ENCODE peak calls at places on chromosomes 16 and 17, in six cellular contexts. Y, F, K, Q, B and P are unnamed samples.

GRCh38 chr17:65925606-65926307 is 266.2 kb downstream of the CEP112 start:
- DNase-seq in Y (peak; percentile 10), F (no peak), K (no peak), Q (no peak), B (no peak), P (peak; percentile 53)

GRCh38 chr16:87809150-87809902 is 43.5 kb upstream of the KLHDC4 start:
- DNase-seq in Y (peak; percentile 53), F (no peak), K (no peak), Q (no peak), B (no peak), P (no peak)

GRCh38 chr16:25854141-25854540 is 162.4 kb downstream of the HS3ST4 start:
- DNase-seq in Y (no peak), F (no peak), K (no peak), Q (no peak), B (no peak), P (no peak)

GRCh38 chr16:85168732-85169256 is 56.5 kb upstream of the CIBAR2 start:
- DNase-seq in Y (peak; percentile 52), F (peak; percentile 76), K (no peak), Q (no peak), B (no peak), P (no peak)

GRCh38 chr17:1180958-1181768 is 1.4 kb upstream of the ABR start:
- DNase-seq in Y (no peak), F (peak; percentile 75), K (no peak), Q (no peak), B (no peak), P (no peak)

GRCh38 chr17:77821114-77821513 is 137.4 kb upstream of the TNRC6C start:
- DNase-seq in Y (no peak), F (peak; percentile 58), K (no peak), Q (no peak), B (no peak), P (no peak)

GRCh38 chr16:76518791-76519190 is 241.6 kb downstream of the CNTNAP4 start:
- DNase-seq in Y (no peak), F (peak; percentile 51), K (no peak), Q (no peak), B (no peak), P (no peak)

GRCh38 chr16:83733301-83733700 is 74.5 kb upstream of the HSBP1 start:
- DNase-seq in Y (peak; percentile 68), F (no peak), K (no peak), Q (no peak), B (no peak), P (no peak)

GRCh38 chr16:71873199-71873598 is 10.8 kb downstream of the ZNF821 start:
- DNase-seq in Y (no peak), F (no peak), K (no peak), Q (no peak), B (no peak), P (no peak)

GRCh38 chr17:18262641-18263040 is 2.2 kb downstream of the MIEF2 start:
- DNase-seq in Y (no peak), F (no peak), K (no peak), Q (no peak), B (no peak), P (no peak)

GRCh38 chr16:83532634-83533033 is 275.1 kb upstream of the HSBP1 start:
- DNase-seq in Y (no peak), F (no peak), K (no peak), Q (no peak), B (no peak), P (no peak)

GRCh38 chr17:28394717-28395116 is 11.3 kb downstream of the SLC46A1 start:
- DNase-seq in Y (peak; percentile 64), F (no peak), K (no peak), Q (no peak), B (no peak), P (no peak)

GRCh38 chr17:76826290-76827138 is 41.7 kb upstream of the MGAT5B start:
- DNase-seq in Y (no peak), F (no peak), K (no peak), Q (no peak), B (no peak), P (no peak)

GRCh38 chr17:46270032-46270431 is 24.9 kb upstream of the LRRC37A start:
- DNase-seq in Y (no peak), F (no peak), K (peak; percentile 21), Q (no peak), B (no peak), P (no peak)

GRCh38 chr17:56801506-56802178 is 32.1 kb downstream of the C17orf67 start:
- DNase-seq in Y (no peak), F (no peak), K (no peak), Q (no peak), B (no peak), P (no peak)

GRCh38 chr16:26161461-26162180 is 469.9 kb downstream of the HS3ST4 start:
- DNase-seq in Y (no peak), F (no peak), K (no peak), Q (no peak), B (no peak), P (no peak)

GRCh38 chr17:1398900-1399299 is 1.1 kb downstream of the YWHAE start:
- DNase-seq in Y (peak; percentile 40), F (no peak), K (no peak), Q (no peak), B (peak; percentile 20), P (no peak)

GRCh38 chr16:88289549-88290344 is 93.0 kb upstream of the ZNF469 start:
- DNase-seq in Y (no peak), F (no peak), K (no peak), Q (no peak), B (no peak), P (no peak)

GRCh38 chr17:50133028-50133768 is 3.2 kb upstream of the SAMD14 start:
- DNase-seq in Y (peak; percentile 55), F (peak; percentile 53), K (no peak), Q (peak; percentile 45), B (no peak), P (no peak)

GRCh38 chr16:67240506-67240905 is 6.8 kb downstream of the FHOD1 start:
- DNase-seq in Y (peak; percentile 48), F (no peak), K (peak; percentile 89), Q (no peak), B (no peak), P (peak; percentile 22)

GRCh38 chr16:54431041-54431996 is 144.7 kb upstream of the IRX3 start:
- DNase-seq in Y (no peak), F (no peak), K (no peak), Q (no peak), B (no peak), P (no peak)

GRCh38 chr17:606501-607243 is 108.0 kb downstream of the VPS53 start:
- DNase-seq in Y (peak; percentile 46), F (no peak), K (no peak), Q (no peak), B (no peak), P (no peak)

GRCh38 chr17:79838541-79839274 is 532 bp downstream of the CBX4 start:
- DNase-seq in Y (peak; percentile 52), F (peak; percentile 90), K (no peak), Q (no peak), B (peak; percentile 54), P (peak; percentile 50)

GRCh38 chr17:21512307-21513011 is 136.3 kb downstream of the KCNJ12 start:
- DNase-seq in Y (no peak), F (no peak), K (no peak), Q (no peak), B (no peak), P (no peak)

GRCh38 chr17:21510686-21511367 is 134.7 kb downstream of the KCNJ12 start:
- DNase-seq in Y (no peak), F (no peak), K (no peak), Q (no peak), B (no peak), P (no peak)

GRCh38 chr17:21511368-21512195 is 135.4 kb downstream of the KCNJ12 start:
- DNase-seq in Y (peak; percentile 75), F (peak; percentile 95), K (peak; percentile 78), Q (peak; percentile 21), B (peak; percentile 69), P (peak; percentile 69)

DNA sequence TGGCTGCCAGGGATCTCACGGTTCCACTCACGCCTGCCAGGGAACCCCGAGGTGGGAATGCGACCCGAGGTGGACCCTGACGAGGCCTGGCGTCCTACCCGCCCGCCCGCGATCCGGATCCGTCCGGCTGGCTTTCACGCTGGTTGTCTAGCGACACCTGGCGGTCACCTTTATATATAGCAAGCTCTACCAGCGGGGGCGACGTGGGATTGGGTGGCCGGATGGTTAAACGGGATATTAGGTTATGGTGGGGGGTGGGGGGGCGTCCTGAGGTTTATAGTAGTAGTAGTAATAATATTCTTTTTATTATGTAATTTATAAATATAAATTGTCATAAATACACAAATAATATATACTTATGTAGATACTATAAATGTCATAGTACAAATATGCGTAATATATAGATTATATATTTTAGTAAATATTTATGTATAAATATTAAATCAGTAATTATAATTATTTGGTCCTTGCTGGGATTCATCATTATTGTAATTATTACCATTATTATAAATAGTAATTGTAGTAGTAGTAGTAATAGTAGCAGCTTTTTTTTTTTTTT is 136.9 kb downstream of the KCNJ12 start:
- DNase-seq in Y (peak; percentile 64), F (peak; percentile 88), K (peak; percentile 82), Q (no peak), B (peak; percentile 62), P (peak; percentile 50)
- H3K4me3 ChIP-seq in Y (peak overlapping the region; percentile 15), F (no peak overlapping the region), K (no peak overlapping the region), Q (peak overlapping the region; percentile 22), B (no peak overlapping the region), P (peak overlapping the region; percentile 12)

DNA sequence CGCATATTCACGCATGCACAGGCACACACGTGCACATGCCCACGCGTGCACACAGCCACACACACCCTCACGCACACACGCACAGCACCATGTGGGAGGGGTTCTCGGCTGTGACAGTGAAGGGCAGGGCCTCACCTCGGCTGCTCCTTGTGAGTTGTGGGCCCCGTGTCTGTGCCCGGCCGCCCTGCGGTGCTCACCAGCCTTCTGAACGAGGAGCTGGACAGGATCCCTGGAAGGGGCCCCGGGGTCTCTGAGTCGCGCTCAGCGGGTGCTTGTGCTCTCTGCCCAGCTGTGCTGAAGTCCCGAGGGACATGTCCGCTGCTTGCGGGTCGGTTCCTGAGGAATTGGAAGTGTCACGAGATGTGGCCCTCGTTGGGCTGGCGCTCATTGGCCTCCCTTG is 16.1 kb downstream of the TSC2 start:
- DNase-seq in Y (no peak), F (no peak), K (no peak), Q (no peak), B (no peak), P (no peak)
- H3K36me3 ChIP-seq in Y (peaks cover 60% of the 10 kb centered on the region), F (peaks cover 8% of the 10 kb centered on the region), K (peaks cover 7% of the 10 kb centered on the region), Q (peaks cover 77% of the 10 kb centered on the region), B (peaks cover 12% of the 10 kb centered on the region), P (peaks cover 48% of the 10 kb centered on the region)

DNA sequence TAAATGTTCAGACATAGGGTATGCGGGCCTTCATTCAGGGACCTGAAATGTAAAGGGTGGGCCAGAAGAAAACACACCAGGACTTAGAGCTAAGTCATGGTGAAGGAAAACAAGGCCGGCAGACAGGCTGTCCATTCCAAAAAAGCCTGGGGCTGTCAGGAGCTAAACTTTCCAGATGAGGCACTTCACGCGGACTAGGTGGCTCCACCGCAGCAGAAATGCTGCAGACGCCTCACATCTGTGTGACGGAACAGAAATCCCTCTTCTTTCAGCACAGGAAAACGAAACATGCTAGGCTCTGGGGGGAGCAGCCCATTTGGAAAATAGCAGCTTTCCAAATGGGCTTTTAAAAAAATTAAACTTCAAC is 88.7 kb downstream of the HS3ST3A1 start:
- DNase-seq in Y (peak; percentile 27), F (peak; percentile 28), K (no peak), Q (no peak), B (no peak), P (no peak)
- TF ChIP-seq CTCF in Y (no peak), F (no peak), K (no peak), Q (no peak), B (no peak), P (no peak)

DNA sequence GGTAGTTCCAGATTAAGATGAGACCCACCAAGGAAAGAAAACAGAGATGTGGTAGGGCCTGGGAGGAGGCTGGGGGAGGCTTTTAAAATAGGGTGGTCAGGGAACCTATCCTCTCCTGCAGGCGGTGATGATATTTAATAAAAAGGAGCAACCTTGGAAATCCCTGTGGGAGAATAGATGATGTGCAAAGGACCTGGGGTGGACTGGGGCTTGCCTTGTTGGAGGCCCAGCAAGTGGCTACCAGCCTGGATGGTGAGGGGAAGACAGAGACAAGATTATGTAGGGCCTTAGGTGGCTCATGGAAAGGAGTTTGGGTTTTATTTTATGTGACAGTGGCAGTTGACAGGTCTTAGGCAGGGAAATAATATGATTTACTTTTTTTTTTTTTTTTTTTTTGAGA is 1.8 kb downstream of the POLR3E start:
- DNase-seq in Y (no peak), F (no peak), K (no peak), Q (no peak), B (no peak), P (no peak)
- H3K4me3 ChIP-seq in Y (no peak overlapping the region), F (peak overlapping the region; percentile 69), K (no peak overlapping the region), Q (peak overlapping the region; percentile 93), B (no peak overlapping the region), P (no peak overlapping the region)